ENCODE peak calls at places on chromosomes 7 and 10, in six cellular contexts. W is naive thymus-derived CD4-positive, alpha-beta T cell; V is AG04449; E is iPS DF 19.7; C is HTR-8/SVneo; J is ascending aorta. N is an unnamed sample.
A peak's percentile ranks its signal among the peaks of the same experiment; 100 is the strongest.

GRCh38 chr10:78473016-78473415 is 439.4 kb downstream of the RPS24 start:
- DNase-seq in E (no peak), V (no peak), J (no peak), C (no peak), W (no peak), N (no peak)

GRCh38 chr10:80172896-80173295 is 32.4 kb downstream of the ANXA11 start:
- DNase-seq in J (no peak), W (no peak), C (no peak), E (no peak), V (no peak), N (no peak)

GRCh38 chr10:1267568-1267967 is 211.4 kb downstream of the WDR37 start:
- DNase-seq in W (no peak), J (no peak), V (no peak), E (no peak), C (no peak), N (no peak)

GRCh38 chr7:76048668-76048988 is 722 bp downstream of the MDH2 start:
- DNase-seq in W (no peak), V (no peak), E (no peak), J (no peak), C (no peak), N (no peak)

GRCh38 chr10:31678139-31678536 is 250.5 kb downstream of the ARHGAP12 start:
- DNase-seq in V (no peak), W (no peak), E (no peak), C (no peak), J (no peak), N (no peak)

GRCh38 chr7:82729172-82730030 is 285.8 kb upstream of the CACNA2D1 start:
- DNase-seq in W (no peak), E (no peak), J (no peak), V (no peak), C (peak; percentile 2), N (peak; percentile 32)

GRCh38 chr7:150361402-150361801 is 7.2 kb upstream of the REPIN1 start:
- DNase-seq in W (no peak), V (no peak), E (no peak), C (no peak), J (no peak), N (no peak)

GRCh38 chr7:31335161-31335888 is 5.2 kb downstream of the NEUROD6 start:
- DNase-seq in V (no peak), E (no peak), W (no peak), C (no peak), J (no peak), N (no peak)

GRCh38 chr10:118497227-118497626 is 98.2 kb downstream of the PRLHR start:
- DNase-seq in V (no peak), J (no peak), W (no peak), C (no peak), E (no peak), N (no peak)

N was measured in NT2/D1.